ENCODE peak calls at places on chromosomes 5 and 9, in nine cellular contexts. Z is GM12892, J is GM12878, G is GM12891, O is Peyer's patch, T is uterus, I is IMR-90, Y is H54, V is stomach. Q is an unnamed sample.

GRCh38 chr5:149963722-149964121 is 3.2 kb downstream of the SLC26A2 start:
- DNase-seq in Z (no peak), J (no peak), G (no peak), O (no peak), T (no peak), I (no peak), Y (no peak), V (no peak), Q (no peak)

GRCh38 chr5:131164161-131164930 is 710 bp downstream of the HINT1 start:
- DNase-seq in Z (peak; percentile 56), J (no peak), G (peak; percentile 53), O (peak; percentile 75), T (peak; percentile 57), I (peak; percentile 84), Y (peak; percentile 48), V (peak; percentile 74), Q (peak; percentile 70)

GRCh38 chr5:157269165-157269671 is 3.3 kb downstream of the CYFIP2 start:
- DNase-seq in Z (no peak), J (no peak), G (no peak), O (peak; percentile 53), T (no peak), I (no peak), Y (no peak), V (no peak), Q (no peak)

GRCh38 chr5:122192477-122192876 is 63.1 kb downstream of the ZNF474 start:
- DNase-seq in Z (no peak), J (no peak), G (no peak), O (no peak), T (no peak), I (no peak), Y (no peak), V (no peak), Q (no peak)

GRCh38 chr9:133707065-133707760 is 30.9 kb downstream of the SARDH start:
- DNase-seq in Z (no peak), J (no peak), G (no peak), O (no peak), T (peak; percentile 52), I (peak; percentile 75), Y (no peak), V (no peak), Q (no peak)

GRCh38 chr5:21807953-21808352 is 1045.2 kb downstream of the CDH12 start:
- DNase-seq in Z (no peak), J (no peak), G (no peak), O (no peak), T (no peak), I (peak; percentile 19), Y (no peak), V (no peak), Q (no peak)

GRCh38 chr9:95024097-95024671 is 293.3 kb downstream of the FANCC start:
- DNase-seq in Z (no peak), J (no peak), G (no peak), O (no peak), T (no peak), I (no peak), Y (no peak), V (peak; percentile 73), Q (peak; percentile 77)

GRCh38 chr9:7086389-7086788 is 328.6 kb downstream of the KDM4C start:
- DNase-seq in Z (no peak), J (no peak), G (no peak), O (no peak), T (no peak), I (no peak), Y (no peak), V (no peak), Q (no peak)

GRCh38 chr9:81861644-81862043 is 66.6 kb upstream of the SPATA31D4 start:
- DNase-seq in Z (no peak), J (no peak), G (no peak), O (no peak), T (no peak), I (peak; percentile 90), Y (peak; percentile 79), V (no peak), Q (no peak)

GRCh38 chr9:138024831-138025291 is 147.3 kb downstream of the CACNA1B start:
- DNase-seq in Z (no peak), J (no peak), G (no peak), O (peak; percentile 13), T (no peak), I (no peak), Y (no peak), V (peak; percentile 19), Q (no peak)

GRCh38 chr5:100790170-100790665 is 112.9 kb downstream of the ST8SIA4 start:
- DNase-seq in Z (no peak), J (no peak), G (no peak), O (no peak), T (no peak), I (no peak), Y (no peak), V (no peak), Q (peak; percentile 16)

GRCh38 chr9:130710822-130711352 is 17.3 kb downstream of the EXOSC2 start:
- DNase-seq in Z (no peak), J (no peak), G (no peak), O (no peak), T (no peak), I (no peak), Y (no peak), V (no peak), Q (no peak)

GRCh38 chr5:133869675-133869978 is 98.8 kb downstream of the C5orf15 start:
- DNase-seq in Z (no peak), J (no peak), G (no peak), O (no peak), T (no peak), I (no peak), Y (no peak), V (peak; percentile 41), Q (no peak)

GRCh38 chr5:132688536-132689409 is 15.0 kb downstream of the IL4 start:
- DNase-seq in Z (no peak), J (no peak), G (no peak), O (no peak), T (no peak), I (peak; percentile 23), Y (no peak), V (no peak), Q (no peak)

DNA sequence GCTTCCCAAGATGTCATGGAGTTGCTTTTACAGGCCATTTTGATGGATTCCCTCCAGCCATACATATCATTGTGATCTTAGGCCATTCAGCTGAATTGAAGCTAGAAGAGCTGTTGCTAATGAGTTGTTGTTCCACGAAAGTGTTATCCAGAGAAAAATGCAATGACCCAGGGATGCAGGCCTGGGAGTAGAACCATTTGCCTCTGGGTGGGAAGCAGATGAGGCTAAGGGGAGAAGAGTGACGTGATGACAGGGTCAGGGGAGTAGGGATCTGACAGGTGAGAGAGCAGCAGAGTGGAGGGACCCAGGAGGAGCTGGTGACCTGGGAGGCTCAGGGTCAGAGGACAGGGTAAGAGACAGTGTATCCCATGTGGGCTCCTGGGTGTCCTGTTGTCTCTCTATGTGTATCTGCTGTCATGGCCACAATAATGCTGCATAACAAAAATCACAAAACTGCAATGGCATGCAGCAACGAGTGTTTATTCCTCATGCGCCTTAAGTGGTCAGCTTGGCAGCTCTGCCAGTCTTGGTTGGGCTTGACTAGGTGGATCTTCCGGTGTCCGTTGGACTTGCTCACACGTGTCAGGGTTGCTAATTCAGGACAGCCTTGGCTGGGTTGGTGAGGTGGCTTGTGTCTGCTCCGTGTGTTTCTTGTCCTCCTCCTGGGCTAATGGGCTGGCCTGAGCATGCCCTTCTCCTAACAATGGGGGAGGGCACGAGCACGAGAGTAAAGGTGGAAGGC is 90.6 kb downstream of the LIFR start:
- DNase-seq in Z (no peak), J (no peak), G (no peak), O (no peak), T (no peak), I (no peak), Y (no peak), V (no peak), Q (peak; percentile 10)
- TF ChIP-seq POLR2A in Z (no peak), J (no peak), G (no peak), O (no peak), T (no peak), I (no peak), Y (no peak), V (no peak), Q (no peak)

GRCh38 chr5:127515693-127516440 is 1.6 kb upstream of the PRRC1 start:
- DNase-seq in Z (no peak), J (no peak), G (no peak), O (no peak), T (no peak), I (no peak), Y (no peak), V (no peak), Q (no peak)

GRCh38 chr5:127517110-127517479 is 345 bp upstream of the PRRC1 start:
- DNase-seq in Z (no peak), J (peak; percentile 2), G (peak; percentile 1), O (no peak), T (no peak), I (peak; percentile 23), Y (peak; percentile 5), V (no peak), Q (no peak)

GRCh38 chr5:127518319-127518621 is 830 bp downstream of the PRRC1 start:
- DNase-seq in Z (no peak), J (peak; percentile 23), G (peak; percentile 5), O (no peak), T (no peak), I (peak; percentile 57), Y (no peak), V (no peak), Q (no peak)

GRCh38 chr5:127519527-127519926 is 2.1 kb downstream of the PRRC1 start:
- DNase-seq in Z (no peak), J (no peak), G (no peak), O (no peak), T (no peak), I (peak; percentile 30), Y (no peak), V (no peak), Q (no peak)

GRCh38 chr5:127517480-127518318 is at the start of gene PRRC1:
- DNase-seq in Z (peak; percentile 53), J (peak; percentile 23), G (peak; percentile 69), O (peak; percentile 77), T (peak; percentile 70), I (peak; percentile 81), Y (peak; percentile 73), V (peak; percentile 84), Q (peak; percentile 81)
- TF ChIP-seq POLR2A in Z (peak; percentile 85), J (peak; percentile 89), G (peak; percentile 81), O (peak; percentile 69), T (peak; percentile 79), I (peak; percentile 73), Y (peak; percentile 91), V (no peak), Q (peak; percentile 82)

GRCh38 chr5:173231996-173232498 is 3.0 kb downstream of the NKX2-5 start:
- DNase-seq in Z (no peak), J (no peak), G (no peak), O (no peak), T (no peak), I (no peak), Y (no peak), V (no peak), Q (no peak)
- TF ChIP-seq POLR2A in Z (no peak), J (no peak), G (no peak), O (no peak), T (no peak), I (no peak), Y (no peak), V (no peak), Q (no peak)

DNA sequence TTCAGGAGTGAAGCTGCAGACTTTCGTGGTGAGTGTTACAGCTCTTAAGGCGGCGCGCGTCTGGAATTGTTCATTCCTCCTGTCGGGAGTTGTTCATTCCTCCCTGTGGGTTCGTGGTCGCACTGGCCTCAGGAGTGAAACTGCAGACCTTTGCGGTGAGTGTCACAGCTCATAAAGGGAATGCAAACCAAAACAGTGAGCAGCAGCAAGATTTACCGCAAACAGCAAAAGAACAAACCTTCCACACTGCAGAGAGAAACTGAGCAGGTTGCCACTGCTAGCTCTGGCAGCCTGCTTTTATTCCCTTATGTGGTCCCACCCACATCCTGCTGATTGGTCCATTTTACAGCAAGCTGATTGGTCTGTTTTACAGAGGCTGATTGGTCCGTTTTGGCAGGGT is 1365.3 kb upstream of the WWC1 start:
- DNase-seq in Z (no peak), J (no peak), G (no peak), O (no peak), T (no peak), I (no peak), Y (no peak), V (no peak), Q (no peak)
- TF ChIP-seq POLR2A in Z (no peak), J (no peak), G (no peak), O (no peak), T (no peak), I (no peak), Y (no peak), V (no peak), Q (no peak)

Q was measured in endothelial cell of umbilical vein.